ENCODE peak calls at places on chromosomes 16 and 17, in four cellular contexts. One of them, this sample, is unnamed.

GRCh38 chr16:9123871-9124270 is 32.4 kb downstream of the HAPSTR1 start:
- DNase-seq in tibial artery: peak; percentile 46
- DNase-seq in A549: peak; percentile 80
- DNase-seq in heart left ventricle: peak; percentile 33
- DNase-seq in this sample: no peak

GRCh38 chr16:84976644-84977400 is 34.5 kb downstream of the ZDHHC7 start:
- DNase-seq in tibial artery: peak; percentile 72
- DNase-seq in A549: no peak
- DNase-seq in heart left ventricle: peak; percentile 48
- DNase-seq in this sample: no peak

GRCh38 chr16:69820926-69821541 is 58.9 kb downstream of the WWP2 start:
- DNase-seq in tibial artery: peak; percentile 68
- DNase-seq in A549: no peak
- DNase-seq in heart left ventricle: no peak
- DNase-seq in this sample: no peak

GRCh38 chr17:37368577-37368976 is 7.2 kb upstream of the C17orf78 start:
- DNase-seq in tibial artery: no peak
- DNase-seq in A549: no peak
- DNase-seq in heart left ventricle: no peak
- DNase-seq in this sample: no peak

GRCh38 chr17:2138318-2138717 is 83.4 kb downstream of the HIC1 start:
- DNase-seq in tibial artery: no peak
- DNase-seq in A549: no peak
- DNase-seq in heart left ventricle: peak; percentile 16
- DNase-seq in this sample: peak; percentile 65

GRCh38 chr17:57108656-57109392 is 23.8 kb downstream of the AKAP1 start:
- DNase-seq in tibial artery: peak; percentile 56
- DNase-seq in A549: no peak
- DNase-seq in heart left ventricle: no peak
- DNase-seq in this sample: no peak

GRCh38 chr17:78557598-78558039 is 19.6 kb downstream of the DNAH17 start:
- DNase-seq in tibial artery: no peak
- DNase-seq in A549: peak; percentile 46
- DNase-seq in heart left ventricle: no peak
- DNase-seq in this sample: no peak

GRCh38 chr16:23296994-23297393 is 5.1 kb upstream of the SCNN1B start:
- DNase-seq in tibial artery: no peak
- DNase-seq in A549: peak; percentile 57
- DNase-seq in heart left ventricle: no peak
- DNase-seq in this sample: no peak

GRCh38 chr16:33059206-33059605 is 134.8 kb upstream of the TP53TG3C start:
- DNase-seq in tibial artery: no peak
- DNase-seq in A549: no peak
- DNase-seq in heart left ventricle: no peak
- DNase-seq in this sample: no peak

GRCh38 chr17:41585301-41585700 is 1.4 kb downstream of the KRT14 start:
- DNase-seq in tibial artery: no peak
- DNase-seq in A549: no peak
- DNase-seq in heart left ventricle: no peak
- DNase-seq in this sample: no peak

GRCh38 chr17:50117202-50118040 is 12.5 kb downstream of the SAMD14 start:
- DNase-seq in tibial artery: no peak
- DNase-seq in A549: peak; percentile 74
- DNase-seq in heart left ventricle: peak; percentile 47
- DNase-seq in this sample: no peak

DNA sequence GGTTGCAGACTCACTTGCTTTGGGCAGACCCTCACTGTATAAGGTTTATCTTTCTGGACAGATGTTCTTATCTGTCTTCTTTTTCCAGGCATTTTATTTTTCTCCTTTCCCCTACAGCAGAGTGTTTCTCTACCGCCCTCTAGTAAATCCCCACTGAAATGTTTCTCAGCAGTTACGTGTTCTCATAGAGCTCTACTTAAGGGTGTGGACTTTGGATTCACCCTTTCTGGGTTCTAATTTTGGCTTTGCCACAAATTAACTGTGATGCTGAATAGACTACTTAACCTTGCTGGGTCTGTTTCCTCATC is 2.0 kb downstream of the ADAT1 start:
- DNase-seq in tibial artery: no peak
- DNase-seq in A549: peak; percentile 44
- DNase-seq in heart left ventricle: no peak
- DNase-seq in this sample: no peak
- H3K4me3 ChIP-seq in tibial artery: no peak overlapping the region
- H3K4me3 ChIP-seq in A549: no peak overlapping the region
- H3K4me3 ChIP-seq in heart left ventricle: no peak overlapping the region
- H3K4me3 ChIP-seq in this sample: no peak overlapping the region

GRCh38 chr17:19317359-19318095 is 45.0 kb downstream of the B9D1 start:
- DNase-seq in tibial artery: peak; percentile 51
- DNase-seq in A549: peak; percentile 60
- DNase-seq in heart left ventricle: peak; percentile 87
- DNase-seq in this sample: peak; percentile 24
- TF ChIP-seq CTCF in tibial artery: no peak
- TF ChIP-seq CTCF in A549: peak; percentile 16
- TF ChIP-seq CTCF in heart left ventricle: peak; percentile 29
- TF ChIP-seq CTCF in this sample: peak; percentile 55

DNA sequence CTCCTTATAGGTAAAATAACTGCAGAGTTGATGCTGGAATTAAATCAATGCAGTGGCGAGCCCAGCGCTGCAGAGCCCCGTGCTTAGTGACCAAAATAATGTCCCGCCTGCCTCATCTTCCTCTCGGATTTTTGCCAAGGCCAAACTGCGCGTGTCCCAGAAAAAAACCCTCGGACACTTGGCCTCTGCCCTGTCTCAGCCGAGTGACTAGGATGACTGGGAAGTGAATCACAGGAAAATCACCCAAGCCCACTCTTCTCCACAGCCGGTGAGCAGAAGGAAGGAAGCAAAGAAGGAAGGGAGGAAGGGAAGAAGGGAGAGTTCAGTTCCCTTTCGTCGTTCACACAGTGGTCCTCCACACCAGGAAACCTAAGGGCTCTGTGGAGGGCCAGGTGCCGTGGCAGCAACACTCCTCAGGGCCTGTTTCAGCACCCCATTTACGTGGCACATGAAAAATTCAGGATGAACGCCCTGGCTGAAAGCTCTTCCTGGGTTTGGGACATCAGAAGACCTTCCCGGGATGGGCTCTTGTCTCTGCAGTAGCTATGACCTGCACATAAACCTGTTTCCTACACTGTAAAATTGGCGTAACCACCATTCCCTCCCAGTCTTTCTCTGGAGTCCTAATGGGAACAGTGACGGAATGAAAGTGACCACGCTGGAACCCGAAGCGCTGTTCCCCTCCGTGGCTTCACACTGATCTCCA is 25.4 kb upstream of the HOXB13 start:
- DNase-seq in tibial artery: no peak
- DNase-seq in A549: no peak
- DNase-seq in heart left ventricle: no peak
- DNase-seq in this sample: no peak
- H3K4me3 ChIP-seq in tibial artery: no peak overlapping the region
- H3K4me3 ChIP-seq in A549: no peak overlapping the region
- H3K4me3 ChIP-seq in heart left ventricle: no peak overlapping the region
- H3K4me3 ChIP-seq in this sample: no peak overlapping the region

DNA sequence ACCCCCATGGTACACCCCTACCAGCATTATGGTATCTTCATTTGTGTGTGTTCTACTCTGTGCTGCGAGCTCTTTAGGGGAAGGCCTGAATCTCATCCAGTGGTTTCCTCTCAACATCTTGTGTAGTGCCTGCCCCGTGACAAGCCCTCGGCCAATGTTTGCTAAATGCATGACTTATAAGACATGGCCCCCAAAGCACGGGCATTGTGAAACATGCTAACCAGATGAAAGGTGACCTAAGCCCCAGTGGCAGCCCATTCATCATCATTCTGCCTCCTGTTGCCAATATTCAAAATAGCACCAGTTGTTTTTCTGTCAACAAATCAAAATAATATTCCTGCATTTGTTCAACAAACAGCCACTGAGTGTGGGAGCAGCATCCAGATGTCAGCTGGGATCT is 108.8 kb upstream of the HSBP1 start:
- DNase-seq in tibial artery: no peak
- DNase-seq in A549: no peak
- DNase-seq in heart left ventricle: no peak
- DNase-seq in this sample: no peak
- TF ChIP-seq CTCF in tibial artery: no peak
- TF ChIP-seq CTCF in A549: no peak
- TF ChIP-seq CTCF in heart left ventricle: no peak
- TF ChIP-seq CTCF in this sample: no peak

GRCh38 chr16:72789465-72789864 is 258.5 kb downstream of the ZFHX3 start:
- DNase-seq in tibial artery: no peak
- DNase-seq in A549: no peak
- DNase-seq in heart left ventricle: no peak
- DNase-seq in this sample: no peak

GRCh38 chr16:72787519-72788268 is 260.2 kb downstream of the ZFHX3 start:
- DNase-seq in tibial artery: peak; percentile 87
- DNase-seq in A549: no peak
- DNase-seq in heart left ventricle: peak; percentile 41
- DNase-seq in this sample: peak; percentile 37

GRCh38 chr16:72787130-72787518 is 260.8 kb downstream of the ZFHX3 start:
- DNase-seq in tibial artery: no peak
- DNase-seq in A549: no peak
- DNase-seq in heart left ventricle: no peak
- DNase-seq in this sample: no peak

GRCh38 chr16:72789921-72790320 is 258.0 kb downstream of the ZFHX3 start:
- DNase-seq in tibial artery: no peak
- DNase-seq in A549: no peak
- DNase-seq in heart left ventricle: no peak
- DNase-seq in this sample: no peak

DNA sequence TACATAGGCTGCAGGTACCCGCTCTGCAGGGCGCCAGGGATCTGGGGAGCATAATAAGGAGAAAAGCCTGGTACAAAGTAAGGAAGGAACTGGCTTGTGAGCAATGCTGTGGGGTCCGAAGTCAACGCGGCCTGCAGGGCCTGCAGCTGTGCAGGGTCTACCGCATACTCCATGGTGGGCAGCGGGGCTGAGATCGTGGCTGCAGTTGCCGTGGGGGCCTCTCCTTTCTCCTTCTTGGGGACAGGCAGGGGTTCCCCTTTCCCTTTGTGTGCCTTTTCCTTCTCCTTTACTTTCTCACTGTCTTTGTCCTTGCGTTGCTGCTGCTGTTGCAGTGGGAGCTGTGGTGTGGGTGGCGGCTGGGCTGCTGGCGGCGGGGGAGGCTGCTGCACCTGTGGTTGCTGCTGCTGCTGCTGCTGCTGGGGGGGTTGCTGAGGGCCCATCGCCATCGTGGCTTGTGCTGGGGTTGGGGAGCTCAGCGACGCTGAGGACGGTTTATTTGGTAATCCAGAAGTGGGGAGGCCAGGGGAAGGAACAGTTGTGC is 259.6 kb downstream of the ZFHX3 start:
- DNase-seq in tibial artery: no peak
- DNase-seq in A549: no peak
- DNase-seq in heart left ventricle: no peak
- DNase-seq in this sample: no peak
- H3K4me3 ChIP-seq in tibial artery: peak overlapping the region; percentile 58
- H3K4me3 ChIP-seq in A549: no peak overlapping the region
- H3K4me3 ChIP-seq in heart left ventricle: peak overlapping the region; percentile 45
- H3K4me3 ChIP-seq in this sample: no peak overlapping the region

GRCh38 chr16:30406911-30407793 is at the start of gene ZNF771:
- DNase-seq in tibial artery: peak; percentile 94
- DNase-seq in A549: peak; percentile 90
- DNase-seq in heart left ventricle: peak; percentile 94
- DNase-seq in this sample: peak; percentile 37
- TF ChIP-seq CTCF in tibial artery: no peak
- TF ChIP-seq CTCF in A549: no peak
- TF ChIP-seq CTCF in heart left ventricle: no peak
- TF ChIP-seq CTCF in this sample: peak; percentile 20

DNA sequence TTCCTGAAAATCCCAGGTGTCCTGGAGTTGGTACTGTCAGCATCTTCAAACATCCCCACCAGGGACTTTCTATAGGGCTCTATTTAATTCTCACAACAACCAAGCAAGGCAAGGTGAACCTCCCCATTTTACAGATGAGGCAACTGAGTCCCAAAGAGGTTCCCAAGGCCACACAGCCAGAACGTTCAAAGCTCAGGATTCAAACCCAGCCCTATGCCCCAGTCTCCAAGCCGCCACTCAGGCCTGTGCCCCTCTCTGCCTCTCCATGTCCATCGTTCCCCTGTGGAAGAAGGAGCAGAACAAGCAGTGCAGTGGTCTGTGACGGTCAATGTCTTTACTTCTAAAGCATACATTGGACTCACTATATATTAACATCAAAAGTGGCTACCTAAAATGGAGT is 6.1 kb downstream of the ZNF319 start:
- DNase-seq in tibial artery: no peak
- DNase-seq in A549: no peak
- DNase-seq in heart left ventricle: no peak
- DNase-seq in this sample: no peak
- H3K4me3 ChIP-seq in tibial artery: no peak overlapping the region
- H3K4me3 ChIP-seq in A549: no peak overlapping the region
- H3K4me3 ChIP-seq in heart left ventricle: no peak overlapping the region
- H3K4me3 ChIP-seq in this sample: no peak overlapping the region

GRCh38 chr17:79924639-79924976 is 85.4 kb upstream of the CBX4 start:
- DNase-seq in tibial artery: no peak
- DNase-seq in A549: no peak
- DNase-seq in heart left ventricle: no peak
- DNase-seq in this sample: no peak

GRCh38 chr17:79923974-79924638 is 84.9 kb upstream of the CBX4 start:
- DNase-seq in tibial artery: no peak
- DNase-seq in A549: peak; percentile 77
- DNase-seq in heart left ventricle: no peak
- DNase-seq in this sample: no peak

GRCh38 chr17:79926308-79927135 is 87.3 kb upstream of the CBX4 start:
- DNase-seq in tibial artery: no peak
- DNase-seq in A549: no peak
- DNase-seq in heart left ventricle: no peak
- DNase-seq in this sample: no peak

GRCh38 chr17:79926002-79926307 is 86.7 kb upstream of the CBX4 start:
- DNase-seq in tibial artery: no peak
- DNase-seq in A549: no peak
- DNase-seq in heart left ventricle: no peak
- DNase-seq in this sample: no peak

DNA sequence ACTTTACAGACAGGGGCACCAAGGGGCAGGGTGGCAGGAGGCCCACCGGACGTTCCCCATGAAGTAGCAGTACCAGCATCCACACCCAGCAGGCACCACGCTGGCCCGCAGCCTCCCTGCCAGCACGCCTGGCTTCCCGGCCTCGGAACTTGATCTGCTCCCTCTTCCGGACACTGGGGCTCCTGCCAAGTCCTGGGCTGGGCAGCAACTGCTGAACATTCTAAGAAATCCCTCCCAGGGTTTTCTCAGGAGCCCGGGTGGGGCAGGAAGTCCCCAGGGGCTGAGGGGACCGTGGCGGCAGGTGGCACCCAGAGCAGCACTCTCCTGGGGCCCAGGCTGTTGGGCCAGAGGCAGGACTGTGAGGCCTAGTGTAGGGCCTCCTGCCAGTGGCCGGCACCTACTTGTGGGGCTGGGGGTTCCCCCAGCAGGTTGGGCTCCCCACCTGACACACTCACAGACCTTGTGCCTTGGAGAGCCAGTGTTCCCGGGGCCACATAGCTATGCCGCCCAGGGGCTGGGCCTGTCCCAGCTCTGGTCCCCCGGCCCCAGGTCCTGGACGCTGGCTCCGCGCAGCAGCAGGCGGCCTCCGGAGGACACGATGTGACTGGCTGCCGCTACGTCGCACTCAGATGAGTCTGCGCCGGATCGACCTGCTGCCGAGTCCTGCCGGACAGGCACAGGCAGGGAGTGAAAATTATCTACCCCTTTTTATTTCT is 86.2 kb upstream of the CBX4 start:
- DNase-seq in tibial artery: no peak
- DNase-seq in A549: peak; percentile 69
- DNase-seq in heart left ventricle: peak; percentile 54
- DNase-seq in this sample: no peak
- TF ChIP-seq CTCF in tibial artery: no peak
- TF ChIP-seq CTCF in A549: no peak
- TF ChIP-seq CTCF in heart left ventricle: no peak
- TF ChIP-seq CTCF in this sample: no peak

This sample was measured in GM12864.